ENCODE peak calls at places on chromosomes 4 and X, in eight cellular contexts. H, K, W, P, A, U, C and V are unnamed samples.

GRCh38 chr4:76704133-76704881 is 193.6 kb downstream of the SOWAHB start:
- DNase-seq in H (no peak), P (no peak), W (no peak), C (no peak), A (no peak), U (no peak), K (no peak), V (no peak)

GRCh38 chrX:121128946-121129345 is 81.5 kb downstream of the GLUD2 start:
- DNase-seq in P (no peak), K (no peak), A (no peak), H (no peak), U (no peak), W (no peak), C (no peak), V (no peak)

GRCh38 chr4:37243722-37244582 is 591 bp upstream of the NWD2 start:
- DNase-seq in K (no peak), C (peak), P (no peak), H (peak), A (no peak), W (no peak), U (no peak), V (no peak)

GRCh38 chrX:118271770-118272169 is 74.1 kb upstream of the WDR44 start:
- DNase-seq in A (no peak), W (no peak), C (no peak), K (no peak), U (no peak), P (no peak), H (peak), V (no peak)

GRCh38 chrX:37314526-37314925 is 34.6 kb upstream of the PRRG1 start:
- DNase-seq in H (no peak), U (no peak), K (peak), C (no peak), P (no peak), A (no peak), W (no peak), V (no peak)

GRCh38 chrX:153582896-153583295 is 16.0 kb downstream of the CCNQ start:
- DNase-seq in A (peak), C (no peak), H (peak), K (no peak), P (no peak), U (no peak), W (peak), V (peak)

GRCh38 chr4:101944649-101945048 is 154.1 kb downstream of the BANK1 start:
- DNase-seq in P (no peak), C (no peak), K (peak), W (no peak), U (no peak), H (no peak), A (no peak), V (no peak)

GRCh38 chr4:85084371-85085170 is 118.1 kb upstream of the WDFY3 start:
- DNase-seq in K (peak), U (peak), A (no peak), C (peak), H (peak), W (no peak), P (no peak), V (peak)

GRCh38 chr4:110183643-110184042 is 14.8 kb downstream of the ELOVL6 start:
- DNase-seq in A (no peak), P (no peak), W (no peak), C (no peak), H (no peak), K (no peak), U (no peak), V (no peak)

GRCh38 chrX:13761606-13762005 is 27.1 kb downstream of the OFD1 start:
- DNase-seq in H (no peak), A (no peak), K (no peak), P (no peak), C (no peak), U (no peak), W (no peak), V (peak)

GRCh38 chr4:84977409-84977808 is 10.9 kb upstream of the WDFY3 start:
- DNase-seq in W (no peak), H (no peak), C (no peak), K (no peak), U (no peak), P (no peak), A (no peak), V (no peak)

GRCh38 chrX:53287493-53288138 is 6.2 kb upstream of the IQSEC2 start:
- DNase-seq in P (peak), C (no peak), A (peak), W (no peak), H (no peak), K (no peak), U (no peak), V (no peak)

GRCh38 chr4:44928062-44928380 is 201.7 kb upstream of the GNPDA2 start:
- DNase-seq in H (no peak), K (no peak), P (no peak), A (no peak), C (no peak), W (no peak), U (no peak), V (no peak)

GRCh38 chrX:22922961-22923360 is 76.8 kb upstream of the DDX53 start:
- DNase-seq in C (no peak), A (no peak), H (no peak), K (no peak), U (no peak), P (no peak), W (no peak), V (no peak)

GRCh38 chr4:173056271-173056670 is 112.3 kb upstream of the GALNT7 start:
- DNase-seq in U (no peak), A (no peak), C (no peak), W (no peak), P (no peak), K (no peak), H (no peak), V (no peak)

GRCh38 chr4:99815597-99816011 is 1.0 kb upstream of the DAPP1 start:
- DNase-seq in P (no peak), H (no peak), A (no peak), U (no peak), K (no peak), C (no peak), W (no peak), V (no peak)

GRCh38 chr4:174579421-174579820 is 57.1 kb upstream of the HPGD start:
- DNase-seq in W (no peak), H (no peak), C (no peak), A (no peak), P (no peak), K (no peak), U (no peak), V (no peak)

GRCh38 chr4:39636786-39637185 is 1.9 kb downstream of the SMIM14 start:
- DNase-seq in A (no peak), W (no peak), K (no peak), H (no peak), U (no peak), P (no peak), C (no peak), V (no peak)

GRCh38 chr4:47217884-47218283 is 186.5 kb downstream of the GABRB1 start:
- DNase-seq in P (no peak), K (no peak), C (no peak), A (no peak), W (no peak), H (peak), U (no peak), V (no peak)

GRCh38 chrX:65723706-65724105 is 56.3 kb downstream of the MSN start:
- DNase-seq in A (no peak), C (no peak), K (no peak), U (no peak), H (no peak), P (no peak), W (peak), V (peak)

GRCh38 chr4:90495936-90496335 is 368.7 kb downstream of the CCSER1 start:
- DNase-seq in U (no peak), C (no peak), A (no peak), P (no peak), W (no peak), H (no peak), K (no peak), V (no peak)

GRCh38 chrX:70494441-70494840 is 49.8 kb downstream of the DLG3 start:
- DNase-seq in H (no peak), U (peak), K (no peak), C (no peak), P (no peak), W (no peak), A (no peak), V (no peak)

GRCh38 chr4:3391422-3391821 is 50.3 kb upstream of the HGFAC start:
- DNase-seq in K (no peak), H (no peak), W (no peak), C (no peak), A (no peak), P (no peak), U (no peak), V (no peak)